ENCODE peak calls at places on chromosomes 11 and 22, in seven cellular contexts. E is colonic mucosa; S is glomerular endothelial cell; Q is mammary epithelial cell; F is activated CD4-positive, CD25-positive, alpha-beta regulatory T cell; J is dorsolateral prefrontal cortex; W is cardiac fibroblast. U is an unnamed sample.

GRCh38 chr11:61912991-61913698 is 4.2 kb downstream of the RAB3IL1 start:
- DNase-seq in J (peak), F (no peak), S (no peak), W (no peak), Q (no peak), E (peak), U (no peak)

GRCh38 chr22:39215430-39216142 is 29.2 kb downstream of the PDGFB start:
- DNase-seq in E (no peak), Q (no peak), W (no peak), F (no peak), J (no peak), S (no peak), U (peak)

GRCh38 chr11:10606536-10607208 is 38.2 kb upstream of the LYVE1 start:
- DNase-seq in W (peak), J (no peak), Q (peak), F (no peak), S (no peak), E (peak), U (peak)

GRCh38 chr11:63747006-63747405 is 21.6 kb downstream of the ZFTA start:
- DNase-seq in E (no peak), Q (no peak), F (no peak), W (no peak), S (no peak), J (no peak), U (peak)

GRCh38 chr11:130404727-130405126 is 23.7 kb downstream of the ADAMTS8 start:
- DNase-seq in E (no peak), F (no peak), J (no peak), W (no peak), Q (no peak), S (no peak), U (no peak)

GRCh38 chr11:10844364-10844763 is 13.5 kb downstream of the ZBED5 start:
- DNase-seq in F (no peak), Q (no peak), J (no peak), E (no peak), S (no peak), W (no peak), U (no peak)

GRCh38 chr22:19377565-19378361 is 53.8 kb downstream of the HIRA start:
- DNase-seq in J (no peak), F (no peak), Q (no peak), W (no peak), S (no peak), E (no peak), U (no peak)

GRCh38 chr11:83033972-83034672 is 37.6 kb downstream of the RAB30 start:
- DNase-seq in E (peak), W (peak), Q (peak), F (no peak), J (peak), S (no peak), U (no peak)

GRCh38 chr11:122155001-122155400 is 39.0 kb upstream of the BLID start:
- DNase-seq in Q (no peak), F (no peak), J (no peak), W (no peak), E (no peak), S (no peak), U (no peak)

GRCh38 chr11:99687320-99687719 is 666.6 kb downstream of the CNTN5 start:
- DNase-seq in E (no peak), S (no peak), Q (no peak), W (peak), F (no peak), J (no peak), U (no peak)

GRCh38 chr11:72238040-72238450 is 5.9 kb downstream of the PHOX2A start:
- DNase-seq in E (peak), W (peak), F (no peak), J (no peak), S (peak), Q (peak), U (peak)

GRCh38 chr22:40721266-40721665 is 42.0 kb downstream of the MCHR1 start:
- DNase-seq in S (no peak), W (no peak), Q (peak), E (no peak), J (no peak), F (no peak), U (no peak)

GRCh38 chr11:17526326-17526725 is 17.9 kb downstream of the USH1C start:
- DNase-seq in Q (no peak), F (no peak), S (no peak), E (no peak), J (peak), W (peak), U (no peak)

GRCh38 chr11:44637477-44637876 is 72.0 kb downstream of the CD82 start:
- DNase-seq in E (no peak), W (peak), F (no peak), S (no peak), J (no peak), Q (peak), U (no peak)

GRCh38 chr11:27722117-27722844 is 22.0 kb upstream of the BDNF start:
- DNase-seq in F (no peak), S (no peak), W (peak), E (no peak), Q (peak), J (no peak), U (no peak)

GRCh38 chr22:45007946-45008852 is 1.6 kb downstream of the PHF21B start:
- DNase-seq in E (no peak), J (no peak), W (peak), S (no peak), F (no peak), Q (peak), U (no peak)

GRCh38 chr11:60720460-60720859 is 4.1 kb upstream of the MS4A18 start:
- DNase-seq in E (no peak), J (no peak), F (no peak), W (no peak), Q (no peak), S (no peak), U (no peak)

GRCh38 chr22:49963647-49964026 is 3.1 kb downstream of the PIM3 start:
- DNase-seq in S (no peak), W (no peak), J (no peak), Q (no peak), F (no peak), E (peak), U (no peak)

GRCh38 chr11:65625628-65626342 is 10.2 kb downstream of the PCNX3 start:
- DNase-seq in J (peak), Q (no peak), S (no peak), E (peak), W (peak), F (no peak), U (no peak)

GRCh38 chr11:59173080-59173963 is 1.4 kb downstream of the DTX4 start:
- DNase-seq in E (peak), J (peak), F (no peak), S (no peak), Q (peak), W (peak), U (peak)

GRCh38 chr11:82718307-82718706 is 15.4 kb downstream of the FAM181B start:
- DNase-seq in W (peak), J (peak), S (no peak), F (no peak), E (no peak), Q (peak), U (no peak)